ENCODE peak calls at places on chromosomes 5 and 9, in six cellular contexts. One of them, this sample, is unnamed.
A peak's percentile ranks its signal among the peaks of the same experiment; 100 is the strongest.

GRCh38 chr5:1246711-1247431 is 21.7 kb downstream of the SLC6A18 start:
- DNase-seq in hepatocyte: peak; percentile 81
- DNase-seq in endodermal cell: peak; percentile 94
- DNase-seq in psoas muscle: no peak
- DNase-seq in AG04450: no peak
- DNase-seq in heart right ventricle: peak; percentile 21
- DNase-seq in this sample: no peak

GRCh38 chr5:65108786-65109743 is 340.3 kb downstream of the CWC27 start:
- DNase-seq in hepatocyte: no peak
- DNase-seq in endodermal cell: no peak
- DNase-seq in psoas muscle: no peak
- DNase-seq in AG04450: no peak
- DNase-seq in heart right ventricle: no peak
- DNase-seq in this sample: no peak

GRCh38 chr5:39249560-39250274 is 30.4 kb upstream of the FYB1 start:
- DNase-seq in hepatocyte: no peak
- DNase-seq in endodermal cell: no peak
- DNase-seq in psoas muscle: no peak
- DNase-seq in AG04450: no peak
- DNase-seq in heart right ventricle: no peak
- DNase-seq in this sample: no peak

GRCh38 chr5:167412506-167412905 is 878.9 kb upstream of the WWC1 start:
- DNase-seq in hepatocyte: no peak
- DNase-seq in endodermal cell: no peak
- DNase-seq in psoas muscle: no peak
- DNase-seq in AG04450: no peak
- DNase-seq in heart right ventricle: no peak
- DNase-seq in this sample: no peak

GRCh38 chr9:99419099-99419498 is 197.0 kb downstream of the SEC61B start:
- DNase-seq in hepatocyte: no peak
- DNase-seq in endodermal cell: no peak
- DNase-seq in psoas muscle: no peak
- DNase-seq in AG04450: peak; percentile 34
- DNase-seq in heart right ventricle: no peak
- DNase-seq in this sample: no peak

GRCh38 chr9:87497604-87498045 is at the start of gene DAPK1:
- DNase-seq in hepatocyte: peak; percentile 89
- DNase-seq in endodermal cell: peak; percentile 94
- DNase-seq in psoas muscle: peak; percentile 80
- DNase-seq in AG04450: no peak
- DNase-seq in heart right ventricle: peak; percentile 21
- DNase-seq in this sample: peak; percentile 72

GRCh38 chr5:160281275-160281674 is 31.1 kb downstream of the CCNJL start:
- DNase-seq in hepatocyte: no peak
- DNase-seq in endodermal cell: no peak
- DNase-seq in psoas muscle: no peak
- DNase-seq in AG04450: no peak
- DNase-seq in heart right ventricle: no peak
- DNase-seq in this sample: no peak

GRCh38 chr5:168614661-168615060 is 35.5 kb upstream of the PANK3 start:
- DNase-seq in hepatocyte: no peak
- DNase-seq in endodermal cell: no peak
- DNase-seq in psoas muscle: no peak
- DNase-seq in AG04450: no peak
- DNase-seq in heart right ventricle: no peak
- DNase-seq in this sample: no peak

GRCh38 chr9:96071245-96072124 is 196.0 kb downstream of the ERCC6L2 start:
- DNase-seq in hepatocyte: peak; percentile 74
- DNase-seq in endodermal cell: peak; percentile 85
- DNase-seq in psoas muscle: no peak
- DNase-seq in AG04450: no peak
- DNase-seq in heart right ventricle: no peak
- DNase-seq in this sample: peak; percentile 50

GRCh38 chr5:134003064-134003956 is 1.5 kb downstream of the VDAC1 start:
- DNase-seq in hepatocyte: no peak
- DNase-seq in endodermal cell: no peak
- DNase-seq in psoas muscle: no peak
- DNase-seq in AG04450: no peak
- DNase-seq in heart right ventricle: no peak
- DNase-seq in this sample: no peak

GRCh38 chr9:84921175-84921574 is 251.6 kb downstream of the NTRK2 start:
- DNase-seq in hepatocyte: no peak
- DNase-seq in endodermal cell: no peak
- DNase-seq in psoas muscle: no peak
- DNase-seq in AG04450: no peak
- DNase-seq in heart right ventricle: no peak
- DNase-seq in this sample: no peak

GRCh38 chr5:79956173-79956670 is 34.8 kb downstream of the MTX3 start:
- DNase-seq in hepatocyte: no peak
- DNase-seq in endodermal cell: peak; percentile 72
- DNase-seq in psoas muscle: no peak
- DNase-seq in AG04450: no peak
- DNase-seq in heart right ventricle: no peak
- DNase-seq in this sample: no peak

DNA sequence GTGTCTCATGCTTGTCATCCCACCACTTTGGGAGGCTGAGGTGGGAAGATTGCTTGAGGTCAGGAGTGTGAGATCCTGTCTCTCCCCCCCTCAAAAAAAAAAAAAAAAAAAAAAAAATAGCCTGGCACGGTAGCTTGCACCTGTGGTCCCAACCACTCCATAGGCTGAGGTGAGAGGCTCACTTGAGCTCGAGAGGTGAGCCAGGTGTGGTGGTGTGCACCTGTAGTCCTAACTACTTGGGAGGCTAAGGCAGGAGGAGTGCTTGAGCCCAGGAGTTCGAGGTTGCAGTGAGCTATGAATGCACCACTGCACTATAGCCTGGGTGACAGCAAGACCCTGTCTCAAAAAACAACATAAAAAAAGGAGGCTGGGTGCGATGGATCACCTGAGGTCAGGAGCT is 9.7 kb upstream of the ETF1 start:
- DNase-seq in hepatocyte: no peak
- DNase-seq in endodermal cell: no peak
- DNase-seq in psoas muscle: no peak
- DNase-seq in AG04450: no peak
- DNase-seq in heart right ventricle: no peak
- DNase-seq in this sample: no peak
- TF ChIP-seq CTCF in hepatocyte: no peak
- TF ChIP-seq CTCF in endodermal cell: no peak
- TF ChIP-seq CTCF in psoas muscle: no peak
- TF ChIP-seq CTCF in AG04450: no peak
- TF ChIP-seq CTCF in heart right ventricle: no peak
- TF ChIP-seq CTCF in this sample: no peak

DNA sequence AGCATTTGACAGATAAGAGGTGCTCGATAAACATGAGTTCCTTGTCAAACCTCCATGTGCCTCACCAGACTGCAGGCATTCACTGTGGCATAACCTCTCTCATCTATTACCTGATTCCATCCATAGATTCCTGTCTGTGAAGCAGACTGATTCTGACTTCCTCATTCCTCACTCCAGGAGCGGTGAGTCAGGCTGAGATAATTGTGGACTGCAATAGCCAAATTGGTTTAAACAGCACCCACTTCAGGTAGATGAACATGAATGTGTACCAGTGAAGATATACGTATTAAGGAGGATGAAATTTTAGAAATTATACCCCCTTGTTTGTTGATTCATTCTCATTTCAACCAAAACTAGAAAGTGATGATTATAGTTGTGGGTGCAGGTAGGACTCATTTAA is 391.2 kb downstream of the HINT1 start:
- DNase-seq in hepatocyte: peak; percentile 44
- DNase-seq in endodermal cell: peak; percentile 49
- DNase-seq in psoas muscle: no peak
- DNase-seq in AG04450: no peak
- DNase-seq in heart right ventricle: no peak
- DNase-seq in this sample: no peak
- TF ChIP-seq CTCF in hepatocyte: peak; percentile 14
- TF ChIP-seq CTCF in endodermal cell: no peak
- TF ChIP-seq CTCF in psoas muscle: no peak
- TF ChIP-seq CTCF in AG04450: no peak
- TF ChIP-seq CTCF in heart right ventricle: no peak
- TF ChIP-seq CTCF in this sample: no peak

GRCh38 chr9:137685035-137685885 is 66.5 kb downstream of the EHMT1 start:
- DNase-seq in hepatocyte: no peak
- DNase-seq in endodermal cell: no peak
- DNase-seq in psoas muscle: no peak
- DNase-seq in AG04450: peak; percentile 49
- DNase-seq in heart right ventricle: no peak
- DNase-seq in this sample: no peak
- TF ChIP-seq CTCF in hepatocyte: no peak
- TF ChIP-seq CTCF in endodermal cell: no peak
- TF ChIP-seq CTCF in psoas muscle: no peak
- TF ChIP-seq CTCF in AG04450: peak; percentile 26
- TF ChIP-seq CTCF in heart right ventricle: no peak
- TF ChIP-seq CTCF in this sample: no peak

GRCh38 chr9:6552033-6552737 is 93.3 kb downstream of the GLDC start:
- DNase-seq in hepatocyte: no peak
- DNase-seq in endodermal cell: no peak
- DNase-seq in psoas muscle: no peak
- DNase-seq in AG04450: peak; percentile 69
- DNase-seq in heart right ventricle: no peak
- DNase-seq in this sample: no peak
- TF ChIP-seq CTCF in hepatocyte: no peak
- TF ChIP-seq CTCF in endodermal cell: peak; percentile 61
- TF ChIP-seq CTCF in psoas muscle: no peak
- TF ChIP-seq CTCF in AG04450: peak; percentile 47
- TF ChIP-seq CTCF in heart right ventricle: no peak
- TF ChIP-seq CTCF in this sample: no peak

GRCh38 chr5:171342362-171343111 is 33.5 kb downstream of the TLX3 start:
- DNase-seq in hepatocyte: peak; percentile 76
- DNase-seq in endodermal cell: peak; percentile 82
- DNase-seq in psoas muscle: no peak
- DNase-seq in AG04450: peak; percentile 32
- DNase-seq in heart right ventricle: peak; percentile 15
- DNase-seq in this sample: no peak
- TF ChIP-seq CTCF in hepatocyte: peak; percentile 85
- TF ChIP-seq CTCF in endodermal cell: peak; percentile 86
- TF ChIP-seq CTCF in psoas muscle: peak; percentile 33
- TF ChIP-seq CTCF in AG04450: peak; percentile 76
- TF ChIP-seq CTCF in heart right ventricle: peak; percentile 65
- TF ChIP-seq CTCF in this sample: peak; percentile 52

GRCh38 chr9:120350596-120350995 is 229.4 kb downstream of the CDK5RAP2 start:
- DNase-seq in hepatocyte: no peak
- DNase-seq in endodermal cell: no peak
- DNase-seq in psoas muscle: no peak
- DNase-seq in AG04450: no peak
- DNase-seq in heart right ventricle: no peak
- DNase-seq in this sample: no peak

GRCh38 chr9:120351106-120351505 is 228.9 kb downstream of the CDK5RAP2 start:
- DNase-seq in hepatocyte: no peak
- DNase-seq in endodermal cell: no peak
- DNase-seq in psoas muscle: no peak
- DNase-seq in AG04450: no peak
- DNase-seq in heart right ventricle: no peak
- DNase-seq in this sample: no peak

GRCh38 chr9:120353501-120353900 is 226.5 kb downstream of the CDK5RAP2 start:
- DNase-seq in hepatocyte: peak; percentile 15
- DNase-seq in endodermal cell: no peak
- DNase-seq in psoas muscle: no peak
- DNase-seq in AG04450: peak; percentile 10
- DNase-seq in heart right ventricle: no peak
- DNase-seq in this sample: no peak

GRCh38 chr9:120345379-120345778 is 234.6 kb downstream of the CDK5RAP2 start:
- DNase-seq in hepatocyte: no peak
- DNase-seq in endodermal cell: no peak
- DNase-seq in psoas muscle: no peak
- DNase-seq in AG04450: no peak
- DNase-seq in heart right ventricle: no peak
- DNase-seq in this sample: no peak

DNA sequence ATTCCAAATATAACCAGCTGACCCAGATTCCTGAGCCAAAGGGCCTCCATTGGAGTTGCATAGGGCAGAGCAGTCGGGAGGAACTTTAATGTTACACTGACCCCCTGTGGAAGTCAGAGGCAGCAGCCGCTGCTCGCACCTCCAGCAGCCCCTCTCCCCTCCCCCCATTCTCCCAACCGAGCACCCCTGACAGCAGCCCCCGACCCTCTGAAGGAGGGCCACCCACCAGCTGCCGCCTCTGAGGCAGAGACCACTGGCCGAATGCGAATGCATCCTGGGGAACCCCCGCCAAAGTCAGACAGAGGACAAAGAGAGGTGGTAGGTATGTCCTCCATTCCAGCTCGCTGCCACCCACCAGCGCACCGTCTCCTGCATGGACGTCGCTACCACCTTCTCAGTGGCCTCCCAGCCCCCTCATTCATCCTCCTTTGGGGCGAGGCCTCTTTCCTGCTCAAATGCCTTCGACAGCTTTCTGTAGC is 231.0 kb downstream of the CDK5RAP2 start:
- DNase-seq in hepatocyte: peak; percentile 72
- DNase-seq in endodermal cell: peak; percentile 88
- DNase-seq in psoas muscle: peak; percentile 52
- DNase-seq in AG04450: no peak
- DNase-seq in heart right ventricle: peak; percentile 15
- DNase-seq in this sample: no peak
- TF ChIP-seq CTCF in hepatocyte: peak; percentile 78
- TF ChIP-seq CTCF in endodermal cell: peak; percentile 91
- TF ChIP-seq CTCF in psoas muscle: peak; percentile 61
- TF ChIP-seq CTCF in AG04450: peak; percentile 70
- TF ChIP-seq CTCF in heart right ventricle: peak; percentile 60
- TF ChIP-seq CTCF in this sample: peak; percentile 71

GRCh38 chr5:170338933-170339779 is 41.6 kb upstream of the LCP2 start:
- DNase-seq in hepatocyte: no peak
- DNase-seq in endodermal cell: peak; percentile 75
- DNase-seq in psoas muscle: no peak
- DNase-seq in AG04450: no peak
- DNase-seq in heart right ventricle: no peak
- DNase-seq in this sample: no peak
- TF ChIP-seq CTCF in hepatocyte: peak; percentile 32
- TF ChIP-seq CTCF in endodermal cell: peak; percentile 83
- TF ChIP-seq CTCF in psoas muscle: peak; percentile 24
- TF ChIP-seq CTCF in AG04450: no peak
- TF ChIP-seq CTCF in heart right ventricle: peak; percentile 46
- TF ChIP-seq CTCF in this sample: peak; percentile 69